ENCODE peak calls at places on chromosomes 1 and 21, in five cellular contexts. One of them, this sample, is unnamed.

GRCh38 chr1:109239580-109240068 is 9.7 kb upstream of the CELSR2 start:
- DNase-seq in A549: peak; percentile 55
- DNase-seq in H1: peak; percentile 75
- DNase-seq in K562: peak; percentile 79
- DNase-seq in HepG2: peak; percentile 66
- DNase-seq in this sample: peak; percentile 76

GRCh38 chr1:83318361-83318760 is 680.6 kb downstream of the TTLL7 start:
- DNase-seq in A549: no peak
- DNase-seq in H1: no peak
- DNase-seq in K562: no peak
- DNase-seq in HepG2: no peak
- DNase-seq in this sample: no peak

GRCh38 chr1:184748767-184749166 is 5.9 kb downstream of the EDEM3 start:
- DNase-seq in A549: no peak
- DNase-seq in H1: no peak
- DNase-seq in K562: no peak
- DNase-seq in HepG2: no peak
- DNase-seq in this sample: no peak

GRCh38 chr1:224884428-224884827 is 45.0 kb upstream of the DNAH14 start:
- DNase-seq in A549: peak; percentile 28
- DNase-seq in H1: no peak
- DNase-seq in K562: no peak
- DNase-seq in HepG2: no peak
- DNase-seq in this sample: no peak

GRCh38 chr1:204744102-204744501 is 58.6 kb upstream of the LRRN2 start:
- DNase-seq in A549: no peak
- DNase-seq in H1: no peak
- DNase-seq in K562: no peak
- DNase-seq in HepG2: no peak
- DNase-seq in this sample: no peak

GRCh38 chr1:79198841-79199240 is 192.3 kb upstream of the ADGRL4 start:
- DNase-seq in A549: no peak
- DNase-seq in H1: no peak
- DNase-seq in K562: no peak
- DNase-seq in HepG2: no peak
- DNase-seq in this sample: no peak

GRCh38 chr1:54572236-54572850 is 24.3 kb downstream of the ACOT11 start:
- DNase-seq in A549: no peak
- DNase-seq in H1: no peak
- DNase-seq in K562: no peak
- DNase-seq in HepG2: no peak
- DNase-seq in this sample: no peak

GRCh38 chr1:212749924-212750535 is 41.5 kb downstream of the NSL1 start:
- DNase-seq in A549: peak; percentile 77
- DNase-seq in H1: no peak
- DNase-seq in K562: peak; percentile 67
- DNase-seq in HepG2: peak; percentile 55
- DNase-seq in this sample: no peak

GRCh38 chr1:228088586-228089498 is 6.3 kb downstream of the ARF1 start:
- DNase-seq in A549: no peak
- DNase-seq in H1: no peak
- DNase-seq in K562: no peak
- DNase-seq in HepG2: no peak
- DNase-seq in this sample: no peak

GRCh38 chr1:227356582-227357228 is 38.4 kb upstream of the CDC42BPA start:
- DNase-seq in A549: peak; percentile 61
- DNase-seq in H1: peak; percentile 57
- DNase-seq in K562: peak; percentile 35
- DNase-seq in HepG2: peak; percentile 33
- DNase-seq in this sample: peak; percentile 46

GRCh38 chr1:79262745-79263258 is 256.3 kb upstream of the ADGRL4 start:
- DNase-seq in A549: no peak
- DNase-seq in H1: no peak
- DNase-seq in K562: no peak
- DNase-seq in HepG2: no peak
- DNase-seq in this sample: no peak

GRCh38 chr1:223133824-223134435 is 9.1 kb downstream of the TLR5 start:
- DNase-seq in A549: peak; percentile 78
- DNase-seq in H1: peak; percentile 93
- DNase-seq in K562: peak; percentile 97
- DNase-seq in HepG2: peak; percentile 41
- DNase-seq in this sample: peak; percentile 91

GRCh38 chr1:205354259-205354904 is 2.3 kb downstream of the KLHDC8A start:
- DNase-seq in A549: peak; percentile 76
- DNase-seq in H1: peak; percentile 69
- DNase-seq in K562: peak; percentile 72
- DNase-seq in HepG2: peak; percentile 29
- DNase-seq in this sample: peak; percentile 68

GRCh38 chr21:27555996-27556395 is 589.1 kb upstream of the ADAMTS5 start:
- DNase-seq in A549: no peak
- DNase-seq in H1: no peak
- DNase-seq in K562: no peak
- DNase-seq in HepG2: no peak
- DNase-seq in this sample: no peak

GRCh38 chr1:32953495-32953894 is 11.1 kb downstream of the RNF19B start:
- DNase-seq in A549: peak; percentile 48
- DNase-seq in H1: no peak
- DNase-seq in K562: no peak
- DNase-seq in HepG2: no peak
- DNase-seq in this sample: no peak

GRCh38 chr1:155085504-155086181 is 7.0 kb downstream of the EFNA3 start:
- DNase-seq in A549: peak; percentile 70
- DNase-seq in H1: peak; percentile 77
- DNase-seq in K562: peak; percentile 67
- DNase-seq in HepG2: no peak
- DNase-seq in this sample: peak; percentile 56

GRCh38 chr21:29372063-29372802 is 73.5 kb downstream of the BACH1 start:
- DNase-seq in A549: peak; percentile 75
- DNase-seq in H1: peak; percentile 48
- DNase-seq in K562: peak; percentile 79
- DNase-seq in HepG2: peak; percentile 78
- DNase-seq in this sample: peak; percentile 24

GRCh38 chr1:58089898-58090535 is 456.5 kb downstream of the OMA1 start:
- DNase-seq in A549: no peak
- DNase-seq in H1: no peak
- DNase-seq in K562: no peak
- DNase-seq in HepG2: peak; percentile 83
- DNase-seq in this sample: no peak

GRCh38 chr21:36676039-36676950 is 22.6 kb upstream of the SIM2 start:
- DNase-seq in A549: no peak
- DNase-seq in H1: no peak
- DNase-seq in K562: no peak
- DNase-seq in HepG2: no peak
- DNase-seq in this sample: no peak

GRCh38 chr1:18408656-18409370 is 71.9 kb upstream of the KLHDC7A start:
- DNase-seq in A549: no peak
- DNase-seq in H1: no peak
- DNase-seq in K562: no peak
- DNase-seq in HepG2: no peak
- DNase-seq in this sample: no peak

GRCh38 chr1:152112101-152112884 is 3.0 kb downstream of the TCHH start:
- DNase-seq in A549: peak; percentile 36
- DNase-seq in H1: peak; percentile 49
- DNase-seq in K562: no peak
- DNase-seq in HepG2: no peak
- DNase-seq in this sample: peak; percentile 14

GRCh38 chr1:54480201-54480848 is 67.7 kb upstream of the ACOT11 start:
- DNase-seq in A549: no peak
- DNase-seq in H1: no peak
- DNase-seq in K562: peak; percentile 45
- DNase-seq in HepG2: no peak
- DNase-seq in this sample: peak; percentile 56

GRCh38 chr1:55474168-55474786 is 259.1 kb upstream of the USP24 start:
- DNase-seq in A549: peak; percentile 66
- DNase-seq in H1: no peak
- DNase-seq in K562: peak; percentile 24
- DNase-seq in HepG2: no peak
- DNase-seq in this sample: no peak

GRCh38 chr1:30437059-30437576 is 286.3 kb downstream of the MATN1 start:
- DNase-seq in A549: no peak
- DNase-seq in H1: no peak
- DNase-seq in K562: no peak
- DNase-seq in HepG2: no peak
- DNase-seq in this sample: no peak

GRCh38 chr1:25796807-25797458 is 3.1 kb upstream of the SELENON start:
- DNase-seq in A549: peak; percentile 72
- DNase-seq in H1: peak; percentile 98
- DNase-seq in K562: peak; percentile 78
- DNase-seq in HepG2: peak; percentile 59
- DNase-seq in this sample: peak; percentile 95
- TF ChIP-seq USF2 in A549: no peak
- TF ChIP-seq USF2 in H1: no peak
- TF ChIP-seq USF2 in K562: no peak
- TF ChIP-seq USF2 in HepG2: no peak
- TF ChIP-seq USF2 in this sample: no peak

GRCh38 chr1:16394977-16395376 is 27.9 kb downstream of the SZRD1 start:
- DNase-seq in A549: no peak
- DNase-seq in H1: no peak
- DNase-seq in K562: peak; percentile 30
- DNase-seq in HepG2: no peak
- DNase-seq in this sample: no peak

GRCh38 chr1:16393255-16394177 is 26.5 kb downstream of the SZRD1 start:
- DNase-seq in A549: no peak
- DNase-seq in H1: no peak
- DNase-seq in K562: no peak
- DNase-seq in HepG2: no peak
- DNase-seq in this sample: no peak

GRCh38 chr1:16392740-16393139 is 25.7 kb downstream of the SZRD1 start:
- DNase-seq in A549: no peak
- DNase-seq in H1: no peak
- DNase-seq in K562: no peak
- DNase-seq in HepG2: no peak
- DNase-seq in this sample: no peak

GRCh38 chr1:16394178-16394521 is 27.1 kb downstream of the SZRD1 start:
- DNase-seq in A549: no peak
- DNase-seq in H1: no peak
- DNase-seq in K562: no peak
- DNase-seq in HepG2: no peak
- DNase-seq in this sample: no peak

GRCh38 chr1:16391408-16391807 is 24.4 kb downstream of the SZRD1 start:
- DNase-seq in A549: no peak
- DNase-seq in H1: no peak
- DNase-seq in K562: no peak
- DNase-seq in HepG2: no peak
- DNase-seq in this sample: no peak
- TF ChIP-seq JUN in A549: no peak
- TF ChIP-seq JUN in H1: no peak
- TF ChIP-seq JUN in K562: no peak
- TF ChIP-seq JUN in HepG2: no peak
- TF ChIP-seq JUN in this sample: no peak

GRCh38 chr1:247107694-247108093 is 3.5 kb upstream of the ZNF669 start:
- DNase-seq in A549: no peak
- DNase-seq in H1: peak; percentile 33
- DNase-seq in K562: no peak
- DNase-seq in HepG2: no peak
- DNase-seq in this sample: no peak
- TF ChIP-seq USF2 in A549: no peak
- TF ChIP-seq USF2 in H1: no peak
- TF ChIP-seq USF2 in K562: no peak
- TF ChIP-seq USF2 in HepG2: no peak
- TF ChIP-seq USF2 in this sample: no peak

GRCh38 chr1:13701274-13701650 is 1.3 kb downstream of the PRDM2 start:
- DNase-seq in A549: no peak
- DNase-seq in H1: no peak
- DNase-seq in K562: no peak
- DNase-seq in HepG2: no peak
- DNase-seq in this sample: no peak

GRCh38 chr1:13700521-13701273 is 709 bp downstream of the PRDM2 start:
- DNase-seq in A549: peak; percentile 4
- DNase-seq in H1: peak; percentile 47
- DNase-seq in K562: no peak
- DNase-seq in HepG2: no peak
- DNase-seq in this sample: peak; percentile 28

GRCh38 chr1:13703558-13704485 is 3.8 kb downstream of the PRDM2 start:
- DNase-seq in A549: no peak
- DNase-seq in H1: no peak
- DNase-seq in K562: no peak
- DNase-seq in HepG2: no peak
- DNase-seq in this sample: no peak

GRCh38 chr1:13703128-13703513 is 3.1 kb downstream of the PRDM2 start:
- DNase-seq in A549: no peak
- DNase-seq in H1: no peak
- DNase-seq in K562: no peak
- DNase-seq in HepG2: no peak
- DNase-seq in this sample: no peak

GRCh38 chr1:13702425-13703127 is 2.6 kb downstream of the PRDM2 start:
- DNase-seq in A549: no peak
- DNase-seq in H1: no peak
- DNase-seq in K562: no peak
- DNase-seq in HepG2: no peak
- DNase-seq in this sample: no peak
- TF ChIP-seq JUN in A549: no peak
- TF ChIP-seq JUN in H1: no peak
- TF ChIP-seq JUN in K562: no peak
- TF ChIP-seq JUN in HepG2: no peak
- TF ChIP-seq JUN in this sample: no peak

DNA sequence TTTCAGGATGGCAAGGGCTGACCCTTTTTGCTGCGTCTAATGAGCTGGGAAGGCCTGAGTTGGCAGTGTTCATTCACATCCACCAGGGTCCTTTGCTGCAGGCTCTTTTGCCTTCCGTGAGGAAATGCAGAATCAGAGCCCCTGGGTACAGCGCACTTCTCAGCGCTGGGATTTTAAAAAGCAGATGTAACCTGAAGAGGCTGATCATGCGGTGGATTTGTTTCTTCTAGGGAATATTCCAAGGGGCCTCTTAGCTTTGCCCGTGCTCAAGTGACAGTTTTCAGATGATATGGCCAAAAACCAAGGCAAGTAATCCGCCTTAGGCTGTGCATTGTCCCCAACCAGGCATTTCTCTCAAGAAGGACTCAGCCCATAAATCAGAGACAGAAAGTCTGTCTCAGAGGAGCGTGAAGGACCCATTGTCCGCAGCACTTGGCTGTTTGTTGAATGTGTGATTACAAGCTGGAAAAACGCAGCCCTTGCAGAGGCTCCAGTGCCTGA is 237.6 kb downstream of the PTPRC start:
- DNase-seq in A549: no peak
- DNase-seq in H1: peak; percentile 48
- DNase-seq in K562: no peak
- DNase-seq in HepG2: no peak
- DNase-seq in this sample: no peak
- TF ChIP-seq USF2 in A549: no peak
- TF ChIP-seq USF2 in H1: no peak
- TF ChIP-seq USF2 in K562: no peak
- TF ChIP-seq USF2 in HepG2: no peak
- TF ChIP-seq USF2 in this sample: no peak

DNA sequence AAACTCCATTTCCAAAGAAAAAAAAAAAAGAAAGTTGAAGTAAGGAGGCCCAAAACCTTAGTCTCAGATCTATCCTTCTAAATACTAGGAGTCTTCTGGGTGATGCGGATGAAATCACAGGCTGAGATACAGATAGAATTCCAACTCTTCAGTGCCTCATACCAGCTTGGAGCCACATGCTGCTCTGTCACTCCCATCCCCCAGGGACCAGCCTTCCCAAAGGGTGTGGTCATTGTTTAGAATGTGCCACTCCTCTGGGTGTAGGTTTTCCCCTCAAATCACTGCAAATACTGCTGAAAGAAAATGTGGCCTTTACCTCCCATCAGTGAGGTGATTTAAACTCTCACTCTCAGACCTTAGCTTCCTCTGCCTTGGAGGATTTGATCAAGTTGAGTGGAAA is 112.9 kb downstream of the CDC7 start:
- DNase-seq in A549: peak; percentile 88
- DNase-seq in H1: no peak
- DNase-seq in K562: no peak
- DNase-seq in HepG2: no peak
- DNase-seq in this sample: no peak
- TF ChIP-seq JUN in A549: no peak
- TF ChIP-seq JUN in H1: no peak
- TF ChIP-seq JUN in K562: no peak
- TF ChIP-seq JUN in HepG2: no peak
- TF ChIP-seq JUN in this sample: no peak

This sample was measured in WTC11.